ENCODE peak calls at places on chromosomes 6 and 20, in six cellular contexts. S is Peyer's patch; K is endothelial cell; R is activated CD8-positive, alpha-beta T cell treated with anti-CD3 and anti-CD28 coated beads for 36 hours; A is brain microvascular endothelial cell; G is BE2C. X is an unnamed sample.

GRCh38 chr20:51360451-51361230 is 181.9 kb downstream of the NFATC2 start:
- DNase-seq in R (no peak), G (no peak), K (no peak), A (peak; percentile 99), S (no peak), X (no peak)

GRCh38 chr6:42710316-42710715 is 12.1 kb downstream of the PRPH2 start:
- DNase-seq in G (no peak), K (no peak), R (peak; percentile 16), S (no peak), A (peak; percentile 80), X (no peak)

GRCh38 chr20:3307695-3308094 is 68.7 kb upstream of the SLC4A11 start:
- DNase-seq in S (no peak), A (no peak), K (no peak), G (no peak), R (no peak), X (no peak)

GRCh38 chr6:117018771-117019170 is 141.7 kb downstream of the RFX6 start:
- DNase-seq in S (no peak), K (no peak), G (no peak), R (no peak), A (no peak), X (no peak)

GRCh38 chr20:57244627-57245214 is 21.7 kb downstream of the BMP7 start:
- DNase-seq in S (no peak), K (no peak), A (no peak), G (peak; percentile 78), R (no peak), X (no peak)

GRCh38 chr20:18005170-18005989 is 36.6 kb downstream of the MGME1 start:
- DNase-seq in K (no peak), A (no peak), S (no peak), R (no peak), G (no peak), X (peak; percentile 80)

GRCh38 chr6:20236344-20236743 is 24.1 kb upstream of the MBOAT1 start:
- DNase-seq in G (no peak), K (no peak), R (no peak), A (no peak), S (no peak), X (no peak)

GRCh38 chr6:148293181-148293995 is 49.2 kb upstream of the SASH1 start:
- DNase-seq in G (no peak), S (no peak), R (no peak), A (no peak), K (no peak), X (no peak)

GRCh38 chr20:13930246-13930645 is 60.2 kb downstream of the SEL1L2 start:
- DNase-seq in K (no peak), R (no peak), S (no peak), A (no peak), G (no peak), X (no peak)

GRCh38 chr20:17889226-17889625 is 79.4 kb downstream of the SNX5 start:
- DNase-seq in G (no peak), R (no peak), A (no peak), K (no peak), S (no peak), X (no peak)

GRCh38 chr6:50699086-50699886 is 14.0 kb upstream of the TFAP2D start:
- DNase-seq in R (no peak), G (peak; percentile 51), K (no peak), S (no peak), A (no peak), X (peak; percentile 6)

GRCh38 chr20:56522311-56522710 is 2.2 kb upstream of the FAM209A start:
- DNase-seq in K (no peak), S (no peak), A (no peak), G (no peak), R (no peak), X (no peak)

GRCh38 chr20:49704932-49705336 is 8.7 kb downstream of the B4GALT5 start:
- DNase-seq in R (no peak), K (no peak), S (no peak), G (no peak), A (no peak), X (no peak)

GRCh38 chr6:7463785-7464184 is 74.2 kb downstream of the RIOK1 start:
- DNase-seq in K (no peak), S (no peak), G (no peak), A (no peak), R (no peak), X (no peak)

GRCh38 chr6:2938632-2939083 is 32.7 kb downstream of the SERPINB6 start:
- DNase-seq in R (no peak), G (no peak), S (no peak), A (no peak), K (no peak), X (no peak)

GRCh38 chr20:50513169-50514034 is 3.2 kb downstream of the PTPN1 start:
- DNase-seq in S (no peak), R (no peak), A (no peak), G (no peak), K (no peak), X (no peak)

DNA sequence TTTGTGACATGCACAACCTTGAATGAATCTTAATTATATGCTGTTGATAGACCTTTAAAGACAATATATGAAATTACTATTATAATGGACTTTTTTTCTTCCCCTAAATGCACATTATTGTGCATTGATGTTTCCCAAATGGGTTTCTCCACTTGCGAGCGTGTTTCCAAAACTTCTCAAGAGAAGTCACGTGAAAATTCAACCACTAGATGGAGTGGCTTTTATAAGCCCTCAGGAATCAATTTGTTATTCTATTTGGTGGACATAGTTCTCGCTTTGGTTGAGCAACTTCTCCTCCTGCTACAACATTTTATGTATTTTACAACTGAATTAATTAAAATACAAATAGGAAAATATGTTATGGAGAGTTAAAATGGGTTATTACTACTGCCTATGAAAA is 9.0 kb downstream of the CNR1 start:
- DNase-seq in K (no peak), G (no peak), A (no peak), R (no peak), S (no peak), X (no peak)
- TF ChIP-seq CTCF in K (no peak), G (peak; percentile 18), A (peak; percentile 13), R (no peak), S (no peak), X (no peak)

GRCh38 chr20:21767200-21767738 is 61.8 kb downstream of the PAX1 start:
- DNase-seq in K (no peak), A (no peak), S (no peak), G (no peak), R (no peak), X (no peak)

DNA sequence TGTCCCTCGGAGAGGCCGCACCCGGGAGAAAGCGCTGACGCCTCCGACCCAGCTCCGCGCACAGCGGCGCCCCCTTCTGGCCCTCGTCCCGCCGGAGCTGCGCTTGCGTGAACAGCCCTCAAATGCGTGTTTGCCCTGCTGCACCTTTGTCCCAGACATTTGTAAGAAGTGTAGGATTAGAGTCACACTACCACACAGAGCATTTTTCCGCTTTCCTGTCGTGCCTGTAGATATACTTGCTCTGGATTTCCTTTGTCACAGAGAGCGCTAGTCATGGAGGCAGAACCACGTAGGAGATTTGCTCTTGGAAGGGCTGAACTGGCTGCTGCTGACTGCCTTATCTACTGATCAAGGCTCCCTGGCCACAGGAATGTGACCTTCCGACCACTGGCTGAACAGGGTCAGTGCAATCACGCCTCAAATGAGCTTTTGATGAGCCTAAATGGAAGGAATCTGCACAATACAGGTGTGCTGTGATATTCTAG is 62.3 kb downstream of the PAX1 start:
- DNase-seq in A (no peak), S (no peak), G (no peak), K (peak; percentile 81), R (peak; percentile 3), X (no peak)
- TF ChIP-seq CTCF in A (no peak), S (no peak), G (no peak), K (peak; percentile 51), R (no peak), X (peak; percentile 39)

DNA sequence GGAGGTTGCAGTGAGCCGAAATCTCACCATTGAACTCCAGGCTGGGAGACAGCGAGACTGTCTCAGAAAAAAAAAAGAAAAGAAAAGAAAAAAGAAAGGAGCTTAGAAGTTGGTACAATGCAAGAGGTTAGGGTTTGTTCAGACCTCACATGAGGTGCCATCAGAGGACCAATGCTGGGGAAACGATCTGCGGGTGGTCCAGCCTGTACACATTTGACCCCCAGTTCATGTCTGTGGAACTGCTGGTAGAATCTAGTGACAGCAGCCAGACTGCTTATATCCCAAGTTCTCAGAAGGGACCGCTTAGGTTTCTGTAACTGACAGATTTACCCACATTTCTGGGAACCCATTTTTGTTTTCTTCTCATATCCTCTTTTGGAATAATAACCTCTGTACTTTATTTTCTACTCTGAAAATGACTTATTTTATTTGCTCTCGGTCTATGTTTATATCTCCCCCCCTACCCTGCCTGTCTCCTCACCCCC is 4.7 kb downstream of the PPP1R18 start:
- DNase-seq in R (peak; percentile 45), G (no peak), A (no peak), K (no peak), S (no peak), X (peak; percentile 16)
- TF ChIP-seq CTCF in R (no peak), G (no peak), A (no peak), K (no peak), S (no peak), X (no peak)

DNA sequence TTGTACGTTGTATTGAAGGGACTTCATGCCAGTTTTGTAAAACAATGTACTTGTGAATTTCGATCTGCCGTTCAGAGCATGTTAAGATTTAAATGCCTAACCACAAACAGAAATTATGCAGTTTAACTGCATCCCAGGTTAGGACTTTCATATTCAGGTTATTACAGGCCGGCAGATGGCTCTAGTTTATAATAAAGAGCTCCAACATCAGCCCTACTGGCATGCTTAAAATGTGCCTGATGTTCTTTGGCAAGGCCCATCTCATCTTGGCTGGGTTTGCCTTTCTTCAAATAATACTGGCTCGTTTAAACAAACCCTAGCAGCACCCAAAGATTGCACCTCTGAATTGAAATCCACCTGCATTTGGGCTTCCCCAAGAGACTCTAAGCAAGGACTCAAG is 169.3 kb upstream of the RIN2 start:
- DNase-seq in R (no peak), G (no peak), K (no peak), S (no peak), A (no peak), X (no peak)
- TF ChIP-seq CTCF in R (no peak), G (no peak), K (no peak), S (no peak), A (no peak), X (no peak)

DNA sequence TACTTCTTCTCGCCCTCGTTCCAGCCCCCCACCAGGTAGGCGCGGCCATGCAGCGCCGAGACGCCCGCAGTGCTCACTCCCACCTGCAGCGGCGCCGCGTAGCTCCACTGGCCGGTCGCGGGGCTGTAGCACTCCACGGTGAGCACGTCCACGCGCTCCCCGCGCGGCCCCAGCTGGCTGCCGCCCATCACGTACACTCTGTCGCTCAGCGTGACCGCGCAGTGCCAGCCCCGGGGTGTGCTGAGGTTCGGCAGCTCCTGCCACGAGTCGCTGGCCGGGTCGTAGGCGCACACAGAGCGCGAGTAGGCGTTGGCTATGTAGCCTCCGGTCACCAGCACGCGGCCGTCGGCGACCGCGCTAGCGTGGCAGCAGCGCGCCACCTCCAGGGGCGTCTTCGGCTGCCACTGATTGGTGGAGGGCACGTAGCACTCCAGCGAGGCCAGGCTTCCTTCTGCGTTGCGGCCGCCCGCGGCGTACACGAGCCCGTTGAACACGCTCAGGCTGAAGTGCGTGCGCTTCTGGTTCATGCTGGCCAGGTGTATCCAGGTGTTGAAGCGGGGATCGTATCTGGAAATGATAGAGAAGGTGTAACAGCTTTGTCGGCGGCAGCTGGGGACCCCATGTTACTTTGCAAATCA is 13.7 kb downstream of the KLHL31 start:
- DNase-seq in G (peak; percentile 79), R (peak; percentile 84), A (peak; percentile 27), S (peak; percentile 93), K (peak; percentile 75), X (peak; percentile 51)
- TF ChIP-seq CTCF in G (no peak), R (no peak), A (peak; percentile 11), S (peak; percentile 19), K (no peak), X (peak; percentile 23)

DNA sequence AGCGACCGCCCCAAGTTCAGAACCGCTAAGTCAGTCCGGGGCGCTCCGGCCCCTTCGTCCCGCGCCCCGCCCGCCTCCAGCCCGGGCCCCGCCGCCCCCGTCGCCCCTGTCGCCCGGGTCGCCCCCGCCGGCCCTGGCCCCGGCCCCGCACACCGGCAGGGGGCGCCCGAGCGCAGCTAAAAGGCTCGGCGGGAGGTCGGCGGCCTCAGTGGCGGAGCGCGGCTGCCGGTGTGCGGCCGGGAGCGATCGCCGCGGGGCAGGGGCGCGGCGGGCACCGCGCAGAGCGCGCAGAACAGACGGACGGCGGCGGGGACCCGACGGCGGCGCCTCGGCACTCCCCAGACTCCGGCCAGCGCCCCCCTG is at the start of gene FNDC1:
- DNase-seq in G (peak; percentile 71), S (no peak), K (peak; percentile 81), A (no peak), R (peak; percentile 67), X (peak; percentile 92)
- TF ChIP-seq CTCF in G (peak; percentile 9), S (no peak), K (peak; percentile 29), A (peak; percentile 39), R (peak; percentile 13), X (peak; percentile 60)